ENCODE peak calls at places on chromosomes 13 and 19, in eight cellular contexts. One of them, this sample, is unnamed.

GRCh38 chr13:80562423-80562822 is 221.5 kb upstream of the SPRY2 start:
- DNase-seq in neural progenitor cell: no peak
- DNase-seq in IMR-90: no peak
- DNase-seq in brain microvascular endothelial cell: no peak
- DNase-seq in AG04450: no peak
- DNase-seq in GM06990: no peak
- DNase-seq in CD8-positive, alpha-beta memory T cell: no peak
- DNase-seq in CD4-positive, alpha-beta memory T cell: no peak
- DNase-seq in this sample: no peak

GRCh38 chr13:67043901-67044300 is 186.2 kb downstream of the PCDH9 start:
- DNase-seq in neural progenitor cell: peak; percentile 3
- DNase-seq in brain microvascular endothelial cell: peak; percentile 69
- DNase-seq in GM06990: no peak
- DNase-seq in IMR-90: peak; percentile 57
- DNase-seq in CD4-positive, alpha-beta memory T cell: no peak
- DNase-seq in CD8-positive, alpha-beta memory T cell: no peak
- DNase-seq in AG04450: no peak
- DNase-seq in this sample: no peak

GRCh38 chr13:98083507-98083906 is 59.4 kb upstream of the FARP1 start:
- DNase-seq in GM06990: no peak
- DNase-seq in neural progenitor cell: no peak
- DNase-seq in IMR-90: peak; percentile 98
- DNase-seq in AG04450: peak; percentile 83
- DNase-seq in brain microvascular endothelial cell: peak; percentile 90
- DNase-seq in CD4-positive, alpha-beta memory T cell: no peak
- DNase-seq in CD8-positive, alpha-beta memory T cell: no peak
- DNase-seq in this sample: no peak

GRCh38 chr19:5799247-5800241 is 5.3 kb upstream of the NRTN start:
- DNase-seq in CD4-positive, alpha-beta memory T cell: no peak
- DNase-seq in CD8-positive, alpha-beta memory T cell: no peak
- DNase-seq in brain microvascular endothelial cell: no peak
- DNase-seq in AG04450: no peak
- DNase-seq in neural progenitor cell: no peak
- DNase-seq in GM06990: no peak
- DNase-seq in IMR-90: no peak
- DNase-seq in this sample: no peak

GRCh38 chr13:92187378-92187989 is 789.1 kb downstream of the GPC5 start:
- DNase-seq in AG04450: no peak
- DNase-seq in GM06990: no peak
- DNase-seq in IMR-90: peak; percentile 27
- DNase-seq in neural progenitor cell: peak; percentile 52
- DNase-seq in CD8-positive, alpha-beta memory T cell: no peak
- DNase-seq in brain microvascular endothelial cell: peak; percentile 35
- DNase-seq in CD4-positive, alpha-beta memory T cell: no peak
- DNase-seq in this sample: peak; percentile 37

GRCh38 chr19:36916991-36917390 is 859 bp downstream of the ZNF568 start:
- DNase-seq in GM06990: peak; percentile 9
- DNase-seq in AG04450: no peak
- DNase-seq in CD8-positive, alpha-beta memory T cell: no peak
- DNase-seq in neural progenitor cell: peak; percentile 11
- DNase-seq in brain microvascular endothelial cell: peak; percentile 25
- DNase-seq in IMR-90: peak; percentile 33
- DNase-seq in CD4-positive, alpha-beta memory T cell: no peak
- DNase-seq in this sample: no peak

GRCh38 chr19:1410136-1410786 is 2.9 kb downstream of the DAZAP1 start:
- DNase-seq in neural progenitor cell: no peak
- DNase-seq in IMR-90: peak; percentile 63
- DNase-seq in AG04450: no peak
- DNase-seq in GM06990: no peak
- DNase-seq in brain microvascular endothelial cell: peak; percentile 43
- DNase-seq in CD8-positive, alpha-beta memory T cell: no peak
- DNase-seq in CD4-positive, alpha-beta memory T cell: no peak
- DNase-seq in this sample: no peak

GRCh38 chr13:47621931-47622330 is 379.1 kb downstream of the SUCLA2 start:
- DNase-seq in neural progenitor cell: no peak
- DNase-seq in IMR-90: peak; percentile 38
- DNase-seq in AG04450: no peak
- DNase-seq in CD4-positive, alpha-beta memory T cell: no peak
- DNase-seq in brain microvascular endothelial cell: peak; percentile 3
- DNase-seq in GM06990: no peak
- DNase-seq in CD8-positive, alpha-beta memory T cell: no peak
- DNase-seq in this sample: no peak

DNA sequence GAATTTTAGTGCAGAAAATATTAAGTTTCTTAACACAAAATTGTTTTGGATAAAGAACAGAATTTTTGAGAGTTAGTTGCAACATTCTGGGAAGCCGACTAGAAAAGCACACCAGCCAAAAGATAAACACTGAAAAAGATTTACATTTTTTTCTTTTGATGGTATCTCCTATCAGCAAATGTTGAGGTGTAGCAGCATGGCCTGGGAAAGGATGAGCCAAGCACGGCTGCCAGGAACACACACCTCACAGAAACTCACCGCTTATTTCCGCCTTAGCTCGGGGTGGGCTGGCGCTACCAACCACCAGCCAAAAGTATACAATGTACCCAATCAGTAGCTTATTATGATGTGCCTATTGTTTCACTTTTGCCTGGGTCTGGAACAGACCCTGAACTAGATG is 134.7 kb downstream of the MIPEP start:
- DNase-seq in IMR-90: peak; percentile 52
- DNase-seq in brain microvascular endothelial cell: no peak
- DNase-seq in neural progenitor cell: no peak
- DNase-seq in AG04450: no peak
- DNase-seq in CD4-positive, alpha-beta memory T cell: peak; percentile 52
- DNase-seq in CD8-positive, alpha-beta memory T cell: peak; percentile 3
- DNase-seq in GM06990: no peak
- DNase-seq in this sample: no peak
- H3K4me3 ChIP-seq in IMR-90: no peak overlapping the region
- H3K4me3 ChIP-seq in brain microvascular endothelial cell: no peak overlapping the region
- H3K4me3 ChIP-seq in neural progenitor cell: no peak overlapping the region
- H3K4me3 ChIP-seq in AG04450: no peak overlapping the region
- H3K4me3 ChIP-seq in CD4-positive, alpha-beta memory T cell: no peak overlapping the region
- H3K4me3 ChIP-seq in CD8-positive, alpha-beta memory T cell: no peak overlapping the region
- H3K4me3 ChIP-seq in GM06990: no peak overlapping the region
- H3K4me3 ChIP-seq in this sample: no peak overlapping the region

GRCh38 chr13:27006519-27007161 is 165.0 kb downstream of the USP12 start:
- DNase-seq in brain microvascular endothelial cell: peak; percentile 12
- DNase-seq in CD8-positive, alpha-beta memory T cell: no peak
- DNase-seq in AG04450: no peak
- DNase-seq in CD4-positive, alpha-beta memory T cell: no peak
- DNase-seq in GM06990: no peak
- DNase-seq in neural progenitor cell: peak; percentile 43
- DNase-seq in IMR-90: peak; percentile 12
- DNase-seq in this sample: no peak

GRCh38 chr13:27005976-27006518 is 165.6 kb downstream of the USP12 start:
- DNase-seq in neural progenitor cell: no peak
- DNase-seq in CD4-positive, alpha-beta memory T cell: no peak
- DNase-seq in GM06990: no peak
- DNase-seq in IMR-90: no peak
- DNase-seq in brain microvascular endothelial cell: no peak
- DNase-seq in AG04450: no peak
- DNase-seq in CD8-positive, alpha-beta memory T cell: no peak
- DNase-seq in this sample: no peak

GRCh38 chr13:27008733-27009132 is 162.9 kb downstream of the USP12 start:
- DNase-seq in IMR-90: no peak
- DNase-seq in neural progenitor cell: no peak
- DNase-seq in CD4-positive, alpha-beta memory T cell: no peak
- DNase-seq in AG04450: no peak
- DNase-seq in GM06990: no peak
- DNase-seq in CD8-positive, alpha-beta memory T cell: no peak
- DNase-seq in brain microvascular endothelial cell: no peak
- DNase-seq in this sample: no peak

GRCh38 chr13:27005556-27005955 is 166.1 kb downstream of the USP12 start:
- DNase-seq in CD4-positive, alpha-beta memory T cell: no peak
- DNase-seq in CD8-positive, alpha-beta memory T cell: no peak
- DNase-seq in AG04450: no peak
- DNase-seq in neural progenitor cell: peak; percentile 23
- DNase-seq in IMR-90: no peak
- DNase-seq in brain microvascular endothelial cell: no peak
- DNase-seq in GM06990: no peak
- DNase-seq in this sample: no peak

GRCh38 chr13:27007166-27007565 is 164.4 kb downstream of the USP12 start:
- DNase-seq in CD8-positive, alpha-beta memory T cell: no peak
- DNase-seq in IMR-90: no peak
- DNase-seq in neural progenitor cell: peak; percentile 17
- DNase-seq in brain microvascular endothelial cell: no peak
- DNase-seq in CD4-positive, alpha-beta memory T cell: no peak
- DNase-seq in GM06990: no peak
- DNase-seq in AG04450: no peak
- DNase-seq in this sample: no peak
- H3K4me3 ChIP-seq in CD8-positive, alpha-beta memory T cell: no peak overlapping the region
- H3K4me3 ChIP-seq in IMR-90: no peak overlapping the region
- H3K4me3 ChIP-seq in neural progenitor cell: peak overlapping the region; percentile 51
- H3K4me3 ChIP-seq in brain microvascular endothelial cell: no peak overlapping the region
- H3K4me3 ChIP-seq in CD4-positive, alpha-beta memory T cell: no peak overlapping the region
- H3K4me3 ChIP-seq in GM06990: no peak overlapping the region
- H3K4me3 ChIP-seq in AG04450: peak overlapping the region; percentile 48
- H3K4me3 ChIP-seq in this sample: no peak overlapping the region

GRCh38 chr13:30872685-30873443 is 33.2 kb upstream of the MEDAG start:
- DNase-seq in IMR-90: peak; percentile 94
- DNase-seq in neural progenitor cell: peak; percentile 66
- DNase-seq in GM06990: no peak
- DNase-seq in brain microvascular endothelial cell: peak; percentile 87
- DNase-seq in AG04450: peak; percentile 71
- DNase-seq in CD4-positive, alpha-beta memory T cell: no peak
- DNase-seq in CD8-positive, alpha-beta memory T cell: no peak
- DNase-seq in this sample: no peak

GRCh38 chr13:30870916-30871712 is 35.0 kb upstream of the MEDAG start:
- DNase-seq in brain microvascular endothelial cell: no peak
- DNase-seq in CD8-positive, alpha-beta memory T cell: no peak
- DNase-seq in IMR-90: no peak
- DNase-seq in neural progenitor cell: no peak
- DNase-seq in AG04450: no peak
- DNase-seq in GM06990: no peak
- DNase-seq in CD4-positive, alpha-beta memory T cell: no peak
- DNase-seq in this sample: no peak

GRCh38 chr13:30872195-30872594 is 33.9 kb upstream of the MEDAG start:
- DNase-seq in neural progenitor cell: no peak
- DNase-seq in CD4-positive, alpha-beta memory T cell: no peak
- DNase-seq in AG04450: no peak
- DNase-seq in GM06990: no peak
- DNase-seq in IMR-90: no peak
- DNase-seq in CD8-positive, alpha-beta memory T cell: no peak
- DNase-seq in brain microvascular endothelial cell: no peak
- DNase-seq in this sample: no peak

GRCh38 chr13:30870049-30870884 is 35.8 kb upstream of the MEDAG start:
- DNase-seq in GM06990: peak; percentile 66
- DNase-seq in CD4-positive, alpha-beta memory T cell: no peak
- DNase-seq in neural progenitor cell: peak; percentile 11
- DNase-seq in AG04450: peak; percentile 99
- DNase-seq in CD8-positive, alpha-beta memory T cell: no peak
- DNase-seq in brain microvascular endothelial cell: peak; percentile 99
- DNase-seq in IMR-90: peak; percentile 100
- DNase-seq in this sample: peak; percentile 64

DNA sequence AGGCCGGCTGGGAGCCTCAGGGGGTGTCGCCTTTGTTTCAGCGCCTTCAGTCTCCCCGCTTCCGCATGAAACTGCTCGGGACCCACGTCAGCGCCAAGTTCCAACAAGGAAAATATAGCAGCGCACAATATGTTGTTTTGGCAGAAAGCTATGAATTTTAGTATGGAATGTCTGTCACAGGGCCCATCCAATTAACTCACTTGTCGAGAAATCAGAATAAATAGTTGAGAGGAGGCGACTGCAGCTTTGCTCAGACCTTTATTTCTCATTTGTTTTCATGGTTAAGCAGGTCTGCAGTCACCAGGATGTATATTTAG is 34.4 kb upstream of the MEDAG start:
- DNase-seq in brain microvascular endothelial cell: no peak
- DNase-seq in IMR-90: no peak
- DNase-seq in CD4-positive, alpha-beta memory T cell: no peak
- DNase-seq in CD8-positive, alpha-beta memory T cell: no peak
- DNase-seq in neural progenitor cell: no peak
- DNase-seq in GM06990: no peak
- DNase-seq in AG04450: no peak
- DNase-seq in this sample: no peak
- H3K4me3 ChIP-seq in brain microvascular endothelial cell: no peak overlapping the region
- H3K4me3 ChIP-seq in IMR-90: no peak overlapping the region
- H3K4me3 ChIP-seq in CD4-positive, alpha-beta memory T cell: no peak overlapping the region
- H3K4me3 ChIP-seq in CD8-positive, alpha-beta memory T cell: no peak overlapping the region
- H3K4me3 ChIP-seq in neural progenitor cell: no peak overlapping the region
- H3K4me3 ChIP-seq in GM06990: no peak overlapping the region
- H3K4me3 ChIP-seq in AG04450: no peak overlapping the region
- H3K4me3 ChIP-seq in this sample: no peak overlapping the region

DNA sequence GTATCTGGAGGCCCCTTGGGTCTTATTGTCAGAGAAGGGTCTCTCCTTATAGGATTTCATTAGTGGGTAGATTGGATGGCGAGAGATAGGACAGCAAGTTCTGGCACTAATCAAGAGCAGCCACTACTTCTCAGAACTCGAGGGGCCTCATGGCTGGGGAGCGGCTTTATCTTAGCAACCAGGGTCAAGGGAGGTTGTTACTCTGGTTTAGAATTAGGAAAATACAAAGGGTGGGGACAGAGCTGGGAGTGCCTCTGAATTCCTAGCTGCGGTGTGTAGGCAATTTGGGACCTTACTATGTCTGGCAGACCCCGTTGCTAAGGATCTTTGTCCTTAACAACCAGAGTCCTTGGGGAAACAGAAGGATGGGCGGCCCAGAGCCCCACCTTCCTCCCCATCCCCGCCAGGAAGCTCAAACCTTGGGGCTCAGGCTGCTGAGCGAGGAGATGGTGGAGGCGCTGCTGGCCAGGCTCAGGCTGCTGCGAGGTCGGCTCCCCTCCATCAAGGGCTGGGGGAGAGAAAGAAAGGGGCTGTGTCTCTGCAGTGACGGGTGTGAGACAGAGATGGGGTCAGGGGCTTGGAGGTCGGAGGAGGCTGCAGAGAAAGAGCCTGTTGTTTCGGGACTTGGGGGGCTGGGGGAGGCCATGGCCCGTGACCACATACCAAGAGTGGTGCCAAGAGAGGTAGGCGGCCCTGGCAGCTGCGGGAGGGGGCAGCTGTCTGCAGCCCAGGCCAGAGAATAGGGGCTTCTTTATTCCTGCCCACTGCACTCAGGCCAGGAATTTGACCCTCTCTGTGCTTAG is 1.1 kb downstream of the PLEKHA4 start:
- DNase-seq in AG04450: no peak
- DNase-seq in brain microvascular endothelial cell: no peak
- DNase-seq in GM06990: no peak
- DNase-seq in CD8-positive, alpha-beta memory T cell: no peak
- DNase-seq in IMR-90: no peak
- DNase-seq in neural progenitor cell: no peak
- DNase-seq in CD4-positive, alpha-beta memory T cell: no peak
- DNase-seq in this sample: no peak
- H3K4me3 ChIP-seq in AG04450: peak overlapping the region; percentile 75
- H3K4me3 ChIP-seq in brain microvascular endothelial cell: peak overlapping the region; percentile 60
- H3K4me3 ChIP-seq in GM06990: no peak overlapping the region
- H3K4me3 ChIP-seq in CD8-positive, alpha-beta memory T cell: no peak overlapping the region
- H3K4me3 ChIP-seq in IMR-90: peak overlapping the region; percentile 54
- H3K4me3 ChIP-seq in neural progenitor cell: peak overlapping the region; percentile 28
- H3K4me3 ChIP-seq in CD4-positive, alpha-beta memory T cell: no peak overlapping the region
- H3K4me3 ChIP-seq in this sample: peak overlapping the region; percentile 31

DNA sequence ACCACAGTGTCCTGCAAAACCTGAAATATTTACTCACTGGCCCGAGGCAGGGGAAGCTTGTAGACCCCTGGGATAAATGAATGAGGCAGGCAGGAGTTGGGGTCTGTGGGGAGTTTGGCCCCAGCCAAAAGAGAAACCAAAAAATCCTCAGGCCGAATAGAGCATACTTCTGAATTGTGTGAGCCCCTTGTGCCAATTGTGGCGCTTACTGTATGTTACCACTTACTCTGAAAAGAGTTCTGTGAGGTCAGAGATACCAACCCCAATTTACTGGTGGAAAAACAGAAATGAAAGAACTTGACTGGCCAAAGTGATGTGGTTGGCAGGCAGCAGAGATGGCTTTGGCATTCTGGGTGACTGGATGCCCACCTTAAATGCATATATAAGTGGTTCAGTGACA is 6.9 kb downstream of the CARM1 start:
- DNase-seq in brain microvascular endothelial cell: no peak
- DNase-seq in IMR-90: no peak
- DNase-seq in CD8-positive, alpha-beta memory T cell: no peak
- DNase-seq in GM06990: no peak
- DNase-seq in neural progenitor cell: no peak
- DNase-seq in CD4-positive, alpha-beta memory T cell: no peak
- DNase-seq in AG04450: no peak
- DNase-seq in this sample: peak; percentile 64
- H3K4me3 ChIP-seq in brain microvascular endothelial cell: no peak overlapping the region
- H3K4me3 ChIP-seq in IMR-90: no peak overlapping the region
- H3K4me3 ChIP-seq in CD8-positive, alpha-beta memory T cell: no peak overlapping the region
- H3K4me3 ChIP-seq in GM06990: peak overlapping the region; percentile 58
- H3K4me3 ChIP-seq in neural progenitor cell: no peak overlapping the region
- H3K4me3 ChIP-seq in CD4-positive, alpha-beta memory T cell: no peak overlapping the region
- H3K4me3 ChIP-seq in AG04450: no peak overlapping the region
- H3K4me3 ChIP-seq in this sample: peak overlapping the region; percentile 64